ENCODE peak calls at places on chromosomes 13 and 19, in five cellular contexts. One of them, this sample, is unnamed.

GRCh38 chr13:80630685-80631121 is 289.8 kb upstream of the SPRY2 start:
- DNase-seq in HEK293T: no peak
- DNase-seq in NT2/D1: no peak
- DNase-seq in H1: no peak
- DNase-seq in GM12878: no peak
- DNase-seq in this sample: no peak

GRCh38 chr19:14333101-14333871 is 48.0 kb upstream of the ADGRE5 start:
- DNase-seq in HEK293T: peak; percentile 71
- DNase-seq in NT2/D1: peak; percentile 38
- DNase-seq in H1: peak; percentile 76
- DNase-seq in GM12878: no peak
- DNase-seq in this sample: no peak

GRCh38 chr13:45674908-45675307 is 27.2 kb upstream of the CBY2 start:
- DNase-seq in HEK293T: no peak
- DNase-seq in NT2/D1: peak; percentile 11
- DNase-seq in H1: no peak
- DNase-seq in GM12878: no peak
- DNase-seq in this sample: no peak

GRCh38 chr19:45076029-45076850 is at the start of gene ZNF296:
- DNase-seq in HEK293T: peak; percentile 83
- DNase-seq in NT2/D1: peak; percentile 55
- DNase-seq in H1: peak; percentile 91
- DNase-seq in GM12878: no peak
- DNase-seq in this sample: peak; percentile 75

GRCh38 chr13:26551255-26551654 is 6.2 kb upstream of the WASF3 start:
- DNase-seq in HEK293T: no peak
- DNase-seq in NT2/D1: no peak
- DNase-seq in H1: no peak
- DNase-seq in GM12878: no peak
- DNase-seq in this sample: no peak

GRCh38 chr19:19615086-19615485 is 3.4 kb downstream of the PBX4 start:
- DNase-seq in HEK293T: no peak
- DNase-seq in NT2/D1: no peak
- DNase-seq in H1: no peak
- DNase-seq in GM12878: no peak
- DNase-seq in this sample: no peak

GRCh38 chr19:33291623-33292534 is 10.5 kb downstream of the CEBPA start:
- DNase-seq in HEK293T: no peak
- DNase-seq in NT2/D1: no peak
- DNase-seq in H1: no peak
- DNase-seq in GM12878: no peak
- DNase-seq in this sample: no peak

GRCh38 chr19:11058246-11059030 is 30.8 kb upstream of the LDLR start:
- DNase-seq in HEK293T: no peak
- DNase-seq in NT2/D1: no peak
- DNase-seq in H1: no peak
- DNase-seq in GM12878: no peak
- DNase-seq in this sample: no peak

GRCh38 chr19:42440357-42441046 is 2.2 kb downstream of the CXCL17 start:
- DNase-seq in HEK293T: peak; percentile 80
- DNase-seq in NT2/D1: no peak
- DNase-seq in H1: peak; percentile 93
- DNase-seq in GM12878: no peak
- DNase-seq in this sample: peak; percentile 57

GRCh38 chr19:13487985-13488384 is 18.3 kb downstream of the CACNA1A start:
- DNase-seq in HEK293T: no peak
- DNase-seq in NT2/D1: no peak
- DNase-seq in H1: no peak
- DNase-seq in GM12878: no peak
- DNase-seq in this sample: no peak

GRCh38 chr13:108962652-108963051 is 333.2 kb downstream of the MYO16 start:
- DNase-seq in HEK293T: no peak
- DNase-seq in NT2/D1: no peak
- DNase-seq in H1: no peak
- DNase-seq in GM12878: no peak
- DNase-seq in this sample: no peak

GRCh38 chr19:40512110-40512472 is 45.3 kb downstream of the SPTBN4 start:
- DNase-seq in HEK293T: no peak
- DNase-seq in NT2/D1: no peak
- DNase-seq in H1: no peak
- DNase-seq in GM12878: no peak
- DNase-seq in this sample: no peak

GRCh38 chr19:40603071-40603718 is 2.0 kb downstream of the LTBP4 start:
- DNase-seq in HEK293T: no peak
- DNase-seq in NT2/D1: no peak
- DNase-seq in H1: no peak
- DNase-seq in GM12878: no peak
- DNase-seq in this sample: peak; percentile 28

GRCh38 chr19:32580353-32580900 is 563 bp upstream of the PDCD5 start:
- DNase-seq in HEK293T: no peak
- DNase-seq in NT2/D1: no peak
- DNase-seq in H1: no peak
- DNase-seq in GM12878: no peak
- DNase-seq in this sample: no peak

GRCh38 chr19:30077851-30078355 is 135.9 kb downstream of the URI1 start:
- DNase-seq in HEK293T: no peak
- DNase-seq in NT2/D1: no peak
- DNase-seq in H1: no peak
- DNase-seq in GM12878: no peak
- DNase-seq in this sample: no peak

GRCh38 chr19:46984077-46985010 is 35.3 kb upstream of the NPAS1 start:
- DNase-seq in HEK293T: no peak
- DNase-seq in NT2/D1: no peak
- DNase-seq in H1: no peak
- DNase-seq in GM12878: no peak
- DNase-seq in this sample: peak; percentile 90

GRCh38 chr19:49896863-49897621 is at the start of gene IL4I1:
- DNase-seq in HEK293T: no peak
- DNase-seq in NT2/D1: no peak
- DNase-seq in H1: no peak
- DNase-seq in GM12878: peak; percentile 96
- DNase-seq in this sample: no peak

GRCh38 chr13:29859971-29860370 is 9.6 kb upstream of the UBL3 start:
- DNase-seq in HEK293T: no peak
- DNase-seq in NT2/D1: no peak
- DNase-seq in H1: no peak
- DNase-seq in GM12878: no peak
- DNase-seq in this sample: no peak

GRCh38 chr13:92806215-92806614 is 420.4 kb upstream of the GPC6 start:
- DNase-seq in HEK293T: no peak
- DNase-seq in NT2/D1: no peak
- DNase-seq in H1: no peak
- DNase-seq in GM12878: no peak
- DNase-seq in this sample: no peak

GRCh38 chr19:46107371-46107770 is 17.1 kb downstream of the IGFL3 start:
- DNase-seq in HEK293T: no peak
- DNase-seq in NT2/D1: no peak
- DNase-seq in H1: no peak
- DNase-seq in GM12878: no peak
- DNase-seq in this sample: no peak

GRCh38 chr13:31310781-31311180 is 111.0 kb downstream of the B3GLCT start:
- DNase-seq in HEK293T: no peak
- DNase-seq in NT2/D1: no peak
- DNase-seq in H1: no peak
- DNase-seq in GM12878: no peak
- DNase-seq in this sample: no peak

GRCh38 chr19:30718728-30719127 is 346.5 kb downstream of the ZNF536 start:
- DNase-seq in HEK293T: no peak
- DNase-seq in NT2/D1: no peak
- DNase-seq in H1: no peak
- DNase-seq in GM12878: no peak
- DNase-seq in this sample: no peak

GRCh38 chr19:45175663-45176345 is 2.2 kb downstream of the TRAPPC6A start:
- DNase-seq in HEK293T: no peak
- DNase-seq in NT2/D1: no peak
- DNase-seq in H1: no peak
- DNase-seq in GM12878: no peak
- DNase-seq in this sample: no peak

GRCh38 chr19:10876459-10877240 is 5.3 kb downstream of the CARM1 start:
- DNase-seq in HEK293T: no peak
- DNase-seq in NT2/D1: no peak
- DNase-seq in H1: no peak
- DNase-seq in GM12878: peak; percentile 79
- DNase-seq in this sample: no peak

GRCh38 chr19:42501733-42502132 is 26.5 kb downstream of the CEACAM1 start:
- DNase-seq in HEK293T: no peak
- DNase-seq in NT2/D1: no peak
- DNase-seq in H1: no peak
- DNase-seq in GM12878: no peak
- DNase-seq in this sample: no peak

GRCh38 chr13:54852831-54853230 is 1824.2 kb downstream of the OLFM4 start:
- DNase-seq in HEK293T: no peak
- DNase-seq in NT2/D1: no peak
- DNase-seq in H1: no peak
- DNase-seq in GM12878: no peak
- DNase-seq in this sample: no peak

GRCh38 chr19:49468746-49469447 is 5.1 kb upstream of the FLT3LG start:
- DNase-seq in HEK293T: peak; percentile 41
- DNase-seq in NT2/D1: no peak
- DNase-seq in H1: peak; percentile 79
- DNase-seq in GM12878: peak; percentile 97
- DNase-seq in this sample: no peak

GRCh38 chr19:2759392-2759791 is 19.6 kb upstream of the SLC39A3 start:
- DNase-seq in HEK293T: no peak
- DNase-seq in NT2/D1: no peak
- DNase-seq in H1: no peak
- DNase-seq in GM12878: no peak
- DNase-seq in this sample: no peak

DNA sequence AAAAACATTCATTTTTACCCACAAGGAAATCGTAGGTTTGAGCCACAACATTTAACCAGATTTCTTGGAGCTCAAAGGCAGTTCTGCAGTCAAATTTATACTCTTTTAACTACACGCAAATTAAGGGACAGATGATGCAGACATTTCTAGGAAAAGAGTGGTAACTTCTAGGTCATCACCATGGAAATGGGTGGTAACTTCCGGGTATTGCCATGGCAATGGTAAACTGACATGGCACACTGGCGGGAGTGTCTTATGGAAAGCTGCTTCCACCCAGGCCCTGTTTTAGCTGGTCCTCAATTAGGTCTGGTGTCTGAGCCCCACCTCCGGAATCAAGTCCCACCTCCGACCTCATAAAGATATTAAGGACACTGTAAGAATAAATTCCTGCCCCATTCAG is 10.4 kb upstream of the LYPD5 start:
- DNase-seq in HEK293T: no peak
- DNase-seq in NT2/D1: no peak
- DNase-seq in H1: no peak
- DNase-seq in GM12878: no peak
- DNase-seq in this sample: no peak
- TF ChIP-seq SUZ12 in HEK293T: no peak
- TF ChIP-seq SUZ12 in NT2/D1: no peak
- TF ChIP-seq SUZ12 in H1: no peak
- TF ChIP-seq SUZ12 in GM12878: no peak
- TF ChIP-seq SUZ12 in this sample: no peak

GRCh38 chr19:8355631-8356402 is 8.1 kb upstream of the ANGPTL4 start:
- DNase-seq in HEK293T: no peak
- DNase-seq in NT2/D1: no peak
- DNase-seq in H1: no peak
- DNase-seq in GM12878: no peak
- DNase-seq in this sample: peak; percentile 72
- TF ChIP-seq SUZ12 in HEK293T: no peak
- TF ChIP-seq SUZ12 in NT2/D1: no peak
- TF ChIP-seq SUZ12 in H1: no peak
- TF ChIP-seq SUZ12 in GM12878: no peak
- TF ChIP-seq SUZ12 in this sample: no peak

GRCh38 chr13:25151626-25152025 is 20.5 kb downstream of the AMER2 start:
- DNase-seq in HEK293T: no peak
- DNase-seq in NT2/D1: no peak
- DNase-seq in H1: no peak
- DNase-seq in GM12878: no peak
- DNase-seq in this sample: no peak
- TF ChIP-seq SUZ12 in HEK293T: no peak
- TF ChIP-seq SUZ12 in NT2/D1: no peak
- TF ChIP-seq SUZ12 in H1: no peak
- TF ChIP-seq SUZ12 in GM12878: no peak
- TF ChIP-seq SUZ12 in this sample: no peak

GRCh38 chr13:88800505-88800904 is 1129.3 kb downstream of the SLITRK5 start:
- DNase-seq in HEK293T: no peak
- DNase-seq in NT2/D1: no peak
- DNase-seq in H1: no peak
- DNase-seq in GM12878: no peak
- DNase-seq in this sample: no peak
- TF ChIP-seq SUZ12 in HEK293T: no peak
- TF ChIP-seq SUZ12 in NT2/D1: no peak
- TF ChIP-seq SUZ12 in H1: no peak
- TF ChIP-seq SUZ12 in GM12878: no peak
- TF ChIP-seq SUZ12 in this sample: no peak

GRCh38 chr19:16005925-16006324 is 57.1 kb downstream of the OR10H4 start:
- DNase-seq in HEK293T: no peak
- DNase-seq in NT2/D1: no peak
- DNase-seq in H1: no peak
- DNase-seq in GM12878: no peak
- DNase-seq in this sample: no peak
- TF ChIP-seq SUZ12 in HEK293T: no peak
- TF ChIP-seq SUZ12 in NT2/D1: no peak
- TF ChIP-seq SUZ12 in H1: no peak
- TF ChIP-seq SUZ12 in GM12878: no peak
- TF ChIP-seq SUZ12 in this sample: no peak

DNA sequence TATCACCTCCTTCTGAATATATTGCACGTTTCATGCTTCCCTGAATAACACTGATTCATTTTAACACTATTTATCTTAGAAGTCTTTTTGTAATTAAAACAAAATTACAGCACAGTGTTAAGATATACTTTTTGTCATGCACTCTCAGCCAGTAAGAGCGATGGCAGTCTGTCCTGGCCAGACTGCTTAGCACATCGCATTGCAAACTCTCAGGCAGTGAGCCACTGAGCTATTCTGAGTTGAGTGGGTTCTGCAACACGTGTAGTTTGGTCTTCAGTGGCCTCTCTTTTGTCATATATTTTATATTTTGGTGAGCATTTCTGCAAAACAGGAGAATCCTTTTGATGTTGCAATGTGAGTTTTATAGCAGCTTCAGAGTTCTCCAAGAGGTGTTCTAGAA is 332.1 kb downstream of the HS6ST3 start:
- DNase-seq in HEK293T: no peak
- DNase-seq in NT2/D1: no peak
- DNase-seq in H1: no peak
- DNase-seq in GM12878: no peak
- DNase-seq in this sample: no peak
- TF ChIP-seq SUZ12 in HEK293T: no peak
- TF ChIP-seq SUZ12 in NT2/D1: no peak
- TF ChIP-seq SUZ12 in H1: no peak
- TF ChIP-seq SUZ12 in GM12878: no peak
- TF ChIP-seq SUZ12 in this sample: no peak